ENCODE peak calls at places on chromosome 2, in four cellular contexts. B, N, Y and W are unnamed samples.

GRCh38 chr2:39156107-39156506 is 35.3 kb upstream of the SOS1 start:
- DNase-seq in Y (no peak), B (no peak), N (peak; percentile 46), W (no peak)

GRCh38 chr2:143691136-143691535 is 561.9 kb downstream of the ARHGAP15 start:
- DNase-seq in B (no peak), N (no peak), Y (no peak), W (no peak)

GRCh38 chr2:27715318-27716165 is 51.9 kb downstream of the SLC4A1AP start:
- DNase-seq in B (peak; percentile 43), Y (no peak), N (peak; percentile 69), W (no peak)

GRCh38 chr2:217279571-217279970 is 419.7 kb upstream of the TNP1 start:
- DNase-seq in Y (no peak), N (peak; percentile 96), B (no peak), W (no peak)

GRCh38 chr2:46970334-46971288 is 55.0 kb upstream of the MCFD2 start:
- DNase-seq in Y (no peak), B (no peak), N (peak; percentile 53), W (peak; percentile 90)

GRCh38 chr2:74255660-74256228 is 57.3 kb downstream of the MTHFD2 start:
- DNase-seq in N (no peak), Y (no peak), B (no peak), W (no peak)

GRCh38 chr2:14927021-14927564 is 294.6 kb downstream of the LRATD1 start:
- DNase-seq in N (no peak), B (no peak), Y (no peak), W (no peak)

GRCh38 chr2:231334179-231334930 is 61.2 kb upstream of the B3GNT7 start:
- DNase-seq in B (no peak), N (no peak), Y (no peak), W (no peak)

GRCh38 chr2:159855153-159856140 is 57.4 kb upstream of the CD302 start:
- DNase-seq in N (no peak), Y (no peak), B (no peak), W (no peak)

GRCh38 chr2:239685556-239685955 is 284.7 kb upstream of the HDAC4 start:
- DNase-seq in N (no peak), B (no peak), Y (no peak), W (no peak)

GRCh38 chr2:40487592-40487991 is 35.7 kb upstream of the SLC8A1 start:
- DNase-seq in N (peak; percentile 14), B (no peak), Y (no peak), W (no peak)

GRCh38 chr2:54084600-54084999 is 30.8 kb upstream of the ACYP2 start:
- DNase-seq in N (peak; percentile 17), B (no peak), Y (no peak), W (no peak)

GRCh38 chr2:98902209-98903063 is 33.6 kb downstream of the CRACDL start:
- DNase-seq in B (no peak), Y (no peak), N (no peak), W (no peak)

GRCh38 chr2:12089496-12089895 is 343.1 kb downstream of the LPIN1 start:
- DNase-seq in B (no peak), Y (no peak), N (no peak), W (no peak)

GRCh38 chr2:124908411-124908810 is 883.3 kb downstream of the CNTNAP5 start:
- DNase-seq in N (no peak), Y (no peak), B (no peak), W (no peak)

GRCh38 chr2:111975053-111975552 is 76.7 kb downstream of the MERTK start:
- DNase-seq in N (peak; percentile 95), B (no peak), Y (no peak), W (peak; percentile 33)

GRCh38 chr2:40372586-40372985 is 79.3 kb downstream of the SLC8A1 start:
- DNase-seq in B (no peak), N (peak; percentile 13), Y (no peak), W (no peak)

GRCh38 chr2:227939271-227940027 is 68.0 kb downstream of the DAW1 start:
- DNase-seq in N (peak; percentile 15), B (no peak), Y (no peak), W (peak; percentile 15)

GRCh38 chr2:217979151-217979811 is 23.5 kb downstream of the TNS1 start:
- DNase-seq in N (peak; percentile 77), B (no peak), Y (no peak), W (no peak)

GRCh38 chr2:235026137-235026536 is 74.3 kb downstream of the SH3BP4 start:
- DNase-seq in Y (no peak), N (peak; percentile 88), B (no peak), W (peak; percentile 83)

GRCh38 chr2:391658-392170 is 103.8 kb upstream of the ALKAL2 start:
- DNase-seq in B (no peak), N (no peak), Y (no peak), W (no peak)

GRCh38 chr2:18626256-18626668 is 36.9 kb upstream of the NT5C1B start:
- DNase-seq in Y (no peak), N (peak; percentile 43), B (no peak), W (no peak)

GRCh38 chr2:200664770-200665494 is 79.1 kb downstream of the AOX1 start:
- DNase-seq in Y (no peak), N (no peak), B (no peak), W (no peak)

GRCh38 chr2:111653913-111654312 is 230.1 kb downstream of the ANAPC1 start:
- DNase-seq in N (no peak), Y (no peak), B (no peak), W (no peak)

GRCh38 chr2:241985986-241986329 is 116.4 kb downstream of the RTP5 start:
- DNase-seq in Y (no peak), B (no peak), N (no peak), W (no peak)

GRCh38 chr2:8300905-8301304 is 381.0 kb upstream of the ID2 start:
- DNase-seq in B (no peak), N (no peak), Y (no peak), W (no peak)

GRCh38 chr2:26612034-26612433 is 29.1 kb downstream of the CIB4 start:
- DNase-seq in Y (no peak), B (no peak), N (no peak), W (no peak)

GRCh38 chr2:131201098-131201497 is 8.2 kb upstream of the POTEE start:
- DNase-seq in Y (no peak), N (no peak), B (no peak), W (no peak)

GRCh38 chr2:45653584-45653983 is 2.1 kb downstream of the PRKCE start:
- DNase-seq in B (no peak), Y (no peak), N (no peak), W (no peak)
- TF ChIP-seq ELK1 in B (no peak), Y (no peak), N (no peak), W (no peak)

GRCh38 chr2:214742119-214742518 is 67.4 kb downstream of the BARD1 start:
- DNase-seq in Y (no peak), N (no peak), B (no peak), W (no peak)
- TF ChIP-seq ELK1 in Y (no peak), N (no peak), B (no peak), W (no peak)

GRCh38 chr2:133062946-133063345 is 392.9 kb upstream of the LYPD1 start:
- DNase-seq in Y (no peak), N (peak; percentile 51), B (no peak), W (no peak)

GRCh38 chr2:133062174-133062573 is 392.2 kb upstream of the LYPD1 start:
- DNase-seq in B (no peak), Y (no peak), N (peak; percentile 51), W (no peak)

GRCh38 chr2:133063792-133064191 is 393.8 kb upstream of the LYPD1 start:
- DNase-seq in B (no peak), Y (no peak), N (peak; percentile 72), W (no peak)
- TF ChIP-seq ELK1 in B (no peak), Y (no peak), N (no peak), W (no peak)

GRCh38 chr2:101930019-101930418 is 61.7 kb upstream of the IL1R2 start:
- DNase-seq in Y (no peak), N (no peak), B (no peak), W (no peak)
- TF ChIP-seq ELK1 in Y (no peak), N (no peak), B (no peak), W (no peak)

GRCh38 chr2:45772038-45772437 is 120.6 kb downstream of the PRKCE start:
- DNase-seq in B (no peak), Y (no peak), N (no peak), W (no peak)

GRCh38 chr2:45769786-45770576 is 118.5 kb downstream of the PRKCE start:
- DNase-seq in Y (no peak), N (no peak), B (no peak), W (no peak)

GRCh38 chr2:45770773-45771172 is 119.3 kb downstream of the PRKCE start:
- DNase-seq in Y (no peak), B (no peak), N (peak; percentile 60), W (no peak)

GRCh38 chr2:45773909-45774308 is 122.4 kb downstream of the PRKCE start:
- DNase-seq in B (no peak), N (no peak), Y (no peak), W (no peak)

GRCh38 chr2:45771251-45771650 is 119.8 kb downstream of the PRKCE start:
- DNase-seq in N (peak; percentile 51), Y (no peak), B (no peak), W (no peak)
- TF ChIP-seq ELK1 in N (no peak), Y (no peak), B (no peak), W (no peak)

GRCh38 chr2:127651987-127652550 is 6.1 kb downstream of the GPR17 start:
- DNase-seq in B (no peak), N (no peak), Y (no peak), W (no peak)
- TF ChIP-seq ELK1 in B (no peak), N (no peak), Y (no peak), W (no peak)